ENCODE peak calls at places on chromosomes 3 and 15, in six cellular contexts. L, Q, M, P, A and O are unnamed samples.
A peak's percentile ranks its signal among the peaks of the same experiment; 100 is the strongest.

GRCh38 chr3:117669761-117670160 is 960.2 kb downstream of the TUSC7 start:
- DNase-seq in M (no peak), Q (peak; percentile 5), P (no peak), L (no peak), A (no peak), O (no peak)

GRCh38 chr3:59263152-59263551 is 213.3 kb upstream of the CFAP20DC start:
- DNase-seq in M (no peak), A (peak; percentile 49), L (no peak), Q (no peak), P (no peak), O (no peak)

GRCh38 chr15:56337084-56337725 is 28.0 kb upstream of the TEX9 start:
- DNase-seq in A (no peak), L (no peak), Q (no peak), M (no peak), P (no peak), O (no peak)

GRCh38 chr15:40859206-40859851 is 14.7 kb downstream of the RHOV start:
- DNase-seq in Q (peak; percentile 84), A (peak; percentile 60), M (peak; percentile 84), P (no peak), L (peak; percentile 85), O (peak; percentile 60)

GRCh38 chr3:186630950-186631624 is 9.1 kb upstream of the FETUB start:
- DNase-seq in L (no peak), P (no peak), A (no peak), Q (no peak), M (no peak), O (no peak)

GRCh38 chr3:54046677-54047214 is 75.6 kb upstream of the CACNA2D3 start:
- DNase-seq in L (peak; percentile 97), M (peak; percentile 99), P (no peak), Q (peak; percentile 41), A (peak; percentile 54), O (no peak)

GRCh38 chr3:100915706-100916105 is 77.5 kb downstream of the ABI3BP start:
- DNase-seq in A (no peak), P (peak; percentile 34), L (no peak), Q (no peak), M (no peak), O (no peak)

GRCh38 chr15:89059006-89059405 is 29.2 kb upstream of the ABHD2 start:
- DNase-seq in M (no peak), A (no peak), Q (no peak), L (peak; percentile 19), P (no peak), O (no peak)

GRCh38 chr15:62717496-62717895 is 325.1 kb upstream of the TPM1 start:
- DNase-seq in M (no peak), L (no peak), A (no peak), Q (no peak), P (no peak), O (no peak)

GRCh38 chr3:186937017-186937875 is 6.9 kb downstream of the ST6GAL1 start:
- DNase-seq in L (no peak), P (no peak), A (no peak), M (no peak), Q (no peak), O (no peak)

GRCh38 chr15:24269166-24269571 is 406.4 kb upstream of the NPAP1 start:
- DNase-seq in P (no peak), Q (peak; percentile 7), A (no peak), L (no peak), M (no peak), O (peak; percentile 88)

GRCh38 chr3:50233176-50233575 is 2.8 kb upstream of the GNAI2 start:
- DNase-seq in Q (no peak), A (no peak), L (no peak), P (no peak), M (no peak), O (no peak)

GRCh38 chr3:30724863-30725262 is 118.5 kb downstream of the TGFBR2 start:
- DNase-seq in M (no peak), P (no peak), A (no peak), Q (no peak), L (no peak), O (no peak)

GRCh38 chr3:48845170-48845569 is 2.5 kb downstream of the PRKAR2A start:
- DNase-seq in M (no peak), A (peak; percentile 40), L (peak; percentile 10), Q (no peak), P (no peak), O (no peak)

GRCh38 chr15:42163947-42164550 is 7.6 kb upstream of the PLA2G4F start:
- DNase-seq in P (no peak), Q (no peak), L (no peak), M (no peak), A (no peak), O (no peak)

GRCh38 chr15:68387288-68388143 is 44.4 kb downstream of the ITGA11 start:
- DNase-seq in P (no peak), Q (no peak), M (no peak), L (no peak), A (no peak), O (no peak)

GRCh38 chr15:96586901-96587300 is 256.4 kb downstream of the NR2F2 start:
- DNase-seq in A (no peak), P (no peak), Q (no peak), L (no peak), M (no peak), O (no peak)

GRCh38 chr3:71578045-71578730 is 5.3 kb downstream of the FOXP1 start:
- DNase-seq in P (no peak), Q (no peak), M (no peak), L (no peak), A (peak; percentile 34), O (no peak)

GRCh38 chr3:134029734-134030381 is at the start of gene SLCO2A1:
- DNase-seq in Q (peak; percentile 81), A (peak; percentile 17), M (peak; percentile 38), L (peak; percentile 42), P (no peak), O (no peak)

GRCh38 chr3:195040773-195041520 is 230.0 kb downstream of the XXYLT1 start:
- DNase-seq in P (no peak), M (no peak), A (no peak), Q (no peak), L (no peak), O (no peak)

GRCh38 chr3:86180696-86181095 is 810.3 kb downstream of the VGLL3 start:
- DNase-seq in A (no peak), Q (peak; percentile 16), P (no peak), M (no peak), L (no peak), O (no peak)

GRCh38 chr3:79233431-79234060 is 534.3 kb downstream of the ROBO1 start:
- DNase-seq in P (no peak), M (peak; percentile 4), A (no peak), Q (no peak), L (no peak), O (no peak)

DNA sequence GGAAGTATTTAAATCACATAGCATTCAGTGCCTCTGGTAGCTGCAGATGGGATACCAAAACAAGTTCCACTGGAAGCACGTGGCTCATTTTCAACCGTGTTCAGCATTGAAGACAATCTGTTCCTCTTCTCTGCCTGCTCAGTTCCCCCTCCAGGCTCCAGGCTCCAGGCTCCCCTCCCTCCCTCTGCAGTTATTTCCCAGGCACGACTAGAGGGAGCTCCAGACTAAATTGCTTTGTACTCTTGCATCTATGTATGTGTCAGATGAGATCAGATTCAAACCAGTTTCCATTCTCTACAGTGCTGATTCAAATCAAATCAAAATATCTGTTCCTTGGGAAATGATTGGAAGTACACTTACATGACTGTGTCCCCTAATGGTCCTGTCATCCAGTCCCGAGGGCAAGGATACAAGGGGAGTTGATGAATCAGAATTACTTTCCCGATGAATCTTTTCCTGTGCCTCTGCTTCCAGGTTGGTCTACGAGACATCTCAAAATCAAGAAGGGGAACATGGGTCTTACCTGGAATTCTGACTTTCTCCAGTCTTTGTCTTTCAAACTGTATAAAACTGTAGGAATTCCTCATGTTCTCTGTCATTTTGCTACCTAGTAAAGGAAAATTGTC is 600.5 kb downstream of the EDEM1 start:
- DNase-seq in L (no peak), P (no peak), Q (peak; percentile 68), M (no peak), A (no peak), O (no peak)
- TF ChIP-seq CTCF in L (no peak), P (no peak), Q (peak; percentile 63), M (no peak), A (no peak), O (peak; percentile 73)

GRCh38 chr3:45010718-45011355 is 15.3 kb upstream of the CLEC3B start:
- DNase-seq in L (peak; percentile 68), A (peak; percentile 98), M (peak; percentile 53), Q (no peak), P (peak; percentile 60), O (no peak)

GRCh38 chr3:45008117-45008516 is 18.0 kb upstream of the CLEC3B start:
- DNase-seq in M (peak; percentile 79), A (peak; percentile 81), L (peak; percentile 58), P (peak; percentile 29), Q (no peak), O (no peak)

GRCh38 chr3:45012577-45012976 is 13.5 kb upstream of the CLEC3B start:
- DNase-seq in Q (no peak), L (no peak), M (no peak), A (no peak), P (no peak), O (no peak)

GRCh38 chr3:45009868-45010267 is 16.2 kb upstream of the CLEC3B start:
- DNase-seq in P (no peak), M (no peak), A (no peak), L (no peak), Q (no peak), O (no peak)

GRCh38 chr3:45011756-45012441 is 14.2 kb upstream of the CLEC3B start:
- DNase-seq in A (peak; percentile 97), M (peak; percentile 92), Q (peak; percentile 36), P (peak; percentile 79), L (peak; percentile 95), O (no peak)
- H3K4me3 ChIP-seq in A (peak overlapping the region; percentile 41), M (peak overlapping the region; percentile 21), Q (no peak overlapping the region), P (no peak overlapping the region), L (no peak overlapping the region), O (no peak overlapping the region)

GRCh38 chr15:100873029-100873677 is 6.5 kb upstream of the ALDH1A3 start:
- DNase-seq in L (peak; percentile 94), A (peak; percentile 95), P (peak; percentile 92), Q (peak; percentile 87), M (peak; percentile 94), O (peak; percentile 81)

GRCh38 chr15:100867476-100867875 is 12.2 kb upstream of the ALDH1A3 start:
- DNase-seq in M (no peak), Q (no peak), L (no peak), A (no peak), P (no peak), O (no peak)

GRCh38 chr15:100863406-100864198 is 16.0 kb upstream of the ALDH1A3 start:
- DNase-seq in P (no peak), L (peak; percentile 78), A (peak; percentile 69), Q (no peak), M (peak; percentile 68), O (no peak)

GRCh38 chr15:100866386-100867330 is 13.0 kb upstream of the ALDH1A3 start:
- DNase-seq in P (no peak), Q (no peak), A (no peak), M (no peak), L (no peak), O (no peak)

GRCh38 chr15:100869151-100869999 is 10.3 kb upstream of the ALDH1A3 start:
- DNase-seq in L (no peak), M (no peak), P (no peak), A (no peak), Q (no peak), O (peak; percentile 64)
- TF ChIP-seq CTCF in L (peak; percentile 61), M (peak; percentile 52), P (peak; percentile 51), A (peak; percentile 39), Q (peak; percentile 51), O (peak; percentile 45)

DNA sequence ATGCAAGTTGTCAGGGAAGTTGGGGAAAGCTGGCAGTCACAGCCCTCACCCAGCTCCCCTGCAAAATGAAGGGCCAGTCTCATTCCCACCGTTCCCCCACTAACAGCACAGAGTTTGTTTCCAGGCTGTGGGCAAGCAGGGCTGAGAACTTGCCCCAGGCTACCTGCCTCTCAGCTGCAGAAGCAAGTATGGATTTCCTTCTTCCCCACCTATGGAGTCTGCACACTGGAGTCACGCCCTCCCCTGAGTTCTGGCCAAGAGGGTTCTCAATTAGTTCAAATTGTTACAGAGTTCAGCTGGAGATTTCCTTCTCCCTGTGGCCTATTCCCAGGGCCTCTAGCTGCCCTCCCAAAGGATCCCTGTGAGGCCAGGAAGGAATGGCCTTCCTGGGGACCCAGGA is 90.1 kb upstream of the ATP11B start:
- DNase-seq in P (no peak), L (no peak), Q (no peak), A (no peak), M (no peak), O (no peak)
- H3K4me3 ChIP-seq in P (no peak overlapping the region), L (no peak overlapping the region), Q (no peak overlapping the region), A (no peak overlapping the region), M (no peak overlapping the region), O (no peak overlapping the region)